ENCODE peak calls at places on chromosomes 12 and 14, in nine cellular contexts. I, U, B, X, D, H, S, A and T are unnamed samples.

GRCh38 chr12:101697930-101698781 is 716 bp downstream of the CHPT1 start:
- DNase-seq in D (peak; percentile 52), H (peak; percentile 46), A (peak; percentile 91), U (peak; percentile 64), I (no peak), X (peak; percentile 85), S (no peak), B (peak; percentile 68), T (peak; percentile 82)

GRCh38 chr14:27881063-27881462 is 885.5 kb upstream of the FOXG1 start:
- DNase-seq in A (no peak), B (no peak), X (no peak), D (no peak), H (no peak), S (no peak), U (no peak), I (no peak), T (no peak)

GRCh38 chr14:64654072-64654899 is 49.9 kb upstream of the PLEKHG3 start:
- DNase-seq in D (no peak), B (no peak), X (no peak), A (no peak), U (no peak), H (peak; percentile 85), I (no peak), S (no peak), T (no peak)

GRCh38 chr12:9925746-9926393 is 6.3 kb downstream of the CLEC2A start:
- DNase-seq in H (peak; percentile 60), D (no peak), B (no peak), X (no peak), A (no peak), U (no peak), I (peak; percentile 24), S (no peak), T (no peak)

GRCh38 chr14:103290056-103290455 is 44.0 kb upstream of the EIF5 start:
- DNase-seq in B (no peak), X (peak; percentile 54), A (no peak), U (no peak), S (no peak), I (no peak), D (no peak), H (no peak), T (no peak)

GRCh38 chr12:93853698-93854478 is 176.7 kb downstream of the CRADD start:
- DNase-seq in I (no peak), B (no peak), H (no peak), S (no peak), D (no peak), X (no peak), U (no peak), A (no peak), T (no peak)

GRCh38 chr14:79665556-79665955 is 545.7 kb downstream of the DIO2 start:
- DNase-seq in I (no peak), S (no peak), A (no peak), D (no peak), H (no peak), X (no peak), B (no peak), U (no peak), T (no peak)

GRCh38 chr12:6539276-6540134 is 5.2 kb downstream of the GAPDH start:
- DNase-seq in A (no peak), X (no peak), D (no peak), U (no peak), B (no peak), I (no peak), H (no peak), S (no peak), T (peak; percentile 68)

GRCh38 chr14:79602023-79602422 is 609.3 kb downstream of the DIO2 start:
- DNase-seq in I (no peak), X (no peak), D (no peak), U (no peak), B (no peak), H (no peak), A (no peak), S (no peak), T (no peak)

GRCh38 chr12:50070314-50071060 is 13.1 kb downstream of the ASIC1 start:
- DNase-seq in B (peak; percentile 86), I (peak; percentile 64), U (peak; percentile 83), H (peak; percentile 76), X (peak; percentile 91), A (peak; percentile 89), D (peak; percentile 47), S (no peak), T (peak; percentile 93)

GRCh38 chr12:110073049-110073831 is 24.9 kb upstream of the C12orf76 start:
- DNase-seq in A (peak; percentile 76), D (no peak), B (peak; percentile 33), U (no peak), I (no peak), X (no peak), S (no peak), H (peak; percentile 30), T (peak; percentile 84)

GRCh38 chr12:125005652-125006051 is 12.2 kb downstream of the BRI3BP start:
- DNase-seq in A (no peak), H (no peak), U (no peak), D (no peak), X (no peak), B (no peak), S (no peak), I (no peak), T (no peak)

GRCh38 chr12:120257041-120257821 is 8.3 kb downstream of the PXN start:
- DNase-seq in B (no peak), D (no peak), U (peak; percentile 42), X (no peak), I (no peak), S (no peak), A (no peak), H (peak; percentile 98), T (peak; percentile 83)

GRCh38 chr14:101509730-101510371 is 51.4 kb upstream of the DIO3 start:
- DNase-seq in X (peak; percentile 60), U (no peak), B (no peak), H (no peak), A (peak; percentile 57), I (no peak), S (no peak), D (no peak), T (peak; percentile 36)

GRCh38 chr12:92912052-92912451 is 17.0 kb downstream of the EEA1 start:
- DNase-seq in A (no peak), D (no peak), I (no peak), S (no peak), H (no peak), B (no peak), X (no peak), U (no peak), T (no peak)

GRCh38 chr12:1575287-1575798 is 19.0 kb downstream of the FBXL14 start:
- DNase-seq in S (no peak), A (no peak), D (no peak), X (no peak), U (no peak), B (no peak), H (no peak), I (no peak), T (no peak)

GRCh38 chr14:94129758-94130414 is 482 bp upstream of the IFI27L2 start:
- DNase-seq in A (no peak), S (no peak), U (no peak), B (no peak), D (no peak), I (peak; percentile 56), H (peak; percentile 53), X (peak; percentile 79), T (no peak)

GRCh38 chr12:49871263-49871561 is 28.3 kb upstream of the BCDIN3D start:
- DNase-seq in D (no peak), B (no peak), S (no peak), X (no peak), U (no peak), I (no peak), A (peak; percentile 58), H (no peak), T (no peak)

GRCh38 chr12:106971065-106971464 is 15.4 kb downstream of the TMEM263 start:
- DNase-seq in B (no peak), X (no peak), U (no peak), A (no peak), D (no peak), H (no peak), I (no peak), S (no peak), T (no peak)

GRCh38 chr12:47818701-47819543 is 781 bp downstream of the HDAC7 start:
- DNase-seq in A (peak; percentile 95), B (peak; percentile 77), I (no peak), H (peak; percentile 23), X (peak; percentile 88), S (no peak), U (peak; percentile 49), D (peak; percentile 53), T (peak; percentile 85)
- TF ChIP-seq POLR2AphosphoS5 in A (peak; percentile 85), B (no peak), I (no peak), H (no peak), X (no peak), S (no peak), U (no peak), D (no peak), T (peak; percentile 72)

DNA sequence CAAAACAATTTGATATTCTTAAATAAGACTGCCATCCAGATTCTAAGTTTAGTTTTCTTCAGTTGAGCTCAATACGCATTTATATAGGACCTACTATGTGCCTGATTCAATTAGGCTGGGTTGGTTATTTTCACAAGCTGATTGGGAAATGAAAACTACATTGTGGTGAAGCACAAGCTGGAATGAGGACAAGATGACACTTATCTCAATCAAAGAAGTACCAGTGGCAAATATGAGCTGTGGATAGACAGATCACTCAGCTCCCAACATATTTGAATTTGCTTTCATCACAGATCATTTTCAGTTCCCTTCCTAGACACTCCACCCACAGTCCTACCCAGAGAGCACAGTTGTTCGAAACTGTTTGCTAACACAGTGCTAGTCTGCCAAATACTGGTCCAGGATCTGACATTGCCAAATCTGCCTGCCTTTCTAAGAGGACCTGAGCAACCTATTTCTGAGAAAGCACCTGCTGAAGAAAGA is 74.7 kb downstream of the LLPH start:
- DNase-seq in B (no peak), H (no peak), S (no peak), D (peak; percentile 11), A (no peak), X (no peak), I (no peak), U (no peak), T (no peak)
- TF ChIP-seq POLR2AphosphoS5 in B (no peak), H (no peak), S (no peak), D (no peak), A (no peak), X (no peak), I (no peak), U (no peak), T (no peak)

GRCh38 chr12:53380104-53380796 is at the start of gene SP1:
- DNase-seq in U (peak; percentile 94), X (peak; percentile 96), B (peak; percentile 94), H (peak; percentile 88), I (peak; percentile 82), A (peak; percentile 98), S (no peak), D (peak; percentile 71), T (peak; percentile 97)
- TF ChIP-seq POLR2AphosphoS5 in U (no peak), X (no peak), B (no peak), H (peak; percentile 40), I (peak; percentile 54), A (peak; percentile 82), S (peak; percentile 9), D (no peak), T (no peak)

GRCh38 chr14:71551291-71551955 is 380.8 kb upstream of the RGS6 start:
- DNase-seq in U (no peak), D (no peak), S (no peak), X (no peak), B (no peak), A (no peak), I (no peak), H (no peak), T (no peak)
- TF ChIP-seq POLR2AphosphoS5 in U (no peak), D (no peak), S (no peak), X (no peak), B (no peak), A (no peak), I (no peak), H (no peak), T (no peak)